ENCODE peak calls at places on chromosomes 12 and 14, in ten cellular contexts. O is colonic mucosa, Y is right atrium auricular region, Z is sigmoid colon, V is IMR-90, J is mammary epithelial cell, Q is fibroblast of lung, T is Panc1, K is heart left ventricle, U is PC-3. B is an unnamed sample. For H3K9me3, the result is how much of the 10 kb centered on the place peaks cover.

GRCh38 chr12:49767333-49767732 is 26.0 kb downstream of the TMBIM6 start:
- DNase-seq in O (no peak), Y (no peak), Z (no peak), V (no peak), J (peak), Q (no peak), T (no peak), K (no peak), U (no peak), B (no peak)

GRCh38 chr12:46453428-46453827 is 80.9 kb upstream of the SLC38A2 start:
- DNase-seq in O (no peak), Y (no peak), Z (no peak), V (no peak), J (peak), Q (no peak), T (no peak), K (no peak), U (peak), B (no peak)

GRCh38 chr12:57630891-57631433 is 2.0 kb downstream of the B4GALNT1 start:
- DNase-seq in O (no peak), Y (peak), Z (peak), V (no peak), J (no peak), Q (no peak), T (no peak), K (no peak), U (no peak), B (no peak)

GRCh38 chr14:91302391-91302790 is 57.9 kb upstream of the GPR68 start:
- DNase-seq in O (no peak), Y (no peak), Z (no peak), V (no peak), J (no peak), Q (no peak), T (no peak), K (no peak), U (no peak), B (no peak)

GRCh38 chr12:47698055-47698454 is 7.8 kb downstream of the RPAP3 start:
- DNase-seq in O (no peak), Y (no peak), Z (no peak), V (no peak), J (no peak), Q (no peak), T (no peak), K (no peak), U (no peak), B (no peak)

GRCh38 chr14:53915364-53916014 is 41.1 kb downstream of the BMP4 start:
- DNase-seq in O (no peak), Y (no peak), Z (no peak), V (no peak), J (no peak), Q (no peak), T (no peak), K (no peak), U (no peak), B (no peak)

GRCh38 chr12:4789776-4790175 is 69.6 kb downstream of the GALNT8 start:
- DNase-seq in O (no peak), Y (no peak), Z (no peak), V (no peak), J (no peak), Q (no peak), T (no peak), K (no peak), U (no peak), B (no peak)

GRCh38 chr14:70640938-70641547 is 673 bp upstream of the TTC9 start:
- DNase-seq in O (peak), Y (no peak), Z (peak), V (peak), J (peak), Q (peak), T (no peak), K (no peak), U (peak), B (peak)

GRCh38 chr12:84814664-84815245 is 97.8 kb downstream of the SLC6A15 start:
- DNase-seq in O (no peak), Y (no peak), Z (no peak), V (peak), J (peak), Q (peak), T (no peak), K (no peak), U (peak), B (no peak)

GRCh38 chr12:105205322-105206048 is 30.5 kb downstream of the APPL2 start:
- DNase-seq in O (peak), Y (no peak), Z (no peak), V (no peak), J (no peak), Q (no peak), T (no peak), K (no peak), U (no peak), B (no peak)
- H3K27ac ChIP-seq in O (peak), Y (no peak), Z (no peak), V (no peak), J (peak), Q (peak), T (no peak), K (no peak), U (peak), B (peak)

DNA sequence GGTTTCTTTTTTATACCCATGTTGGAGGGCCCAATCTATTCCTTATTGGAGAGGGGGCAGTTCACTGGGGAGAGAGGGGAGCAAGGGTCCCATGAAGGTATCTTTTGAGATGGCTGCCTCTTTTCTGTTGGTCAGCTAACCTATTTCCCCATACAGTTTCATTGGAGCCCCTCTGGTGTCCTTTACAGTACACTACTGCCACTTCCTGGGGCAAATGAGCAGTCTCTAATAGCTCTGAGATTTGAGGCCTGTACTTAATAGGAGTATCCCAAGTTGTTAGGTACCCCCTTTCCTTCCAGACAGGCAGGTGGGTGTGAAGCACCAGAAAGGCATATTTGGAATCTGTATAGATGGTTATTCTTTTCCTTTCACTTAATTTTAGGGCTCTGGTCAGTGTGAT is 41.3 kb upstream of the RNU6-8 start:
- DNase-seq in O (no peak), Y (no peak), Z (no peak), V (no peak), J (no peak), Q (no peak), T (no peak), K (no peak), U (peak), B (no peak)
- TF ChIP-seq CTCF in O (no peak), Y (peak), Z (no peak), V (peak), J (peak), Q (no peak), T (peak), K (no peak), U (peak), B (peak)

GRCh38 chr12:128876559-128876958 is 23.3 kb downstream of the GLT1D1 start:
- DNase-seq in O (no peak), Y (no peak), Z (no peak), V (no peak), J (no peak), Q (no peak), T (no peak), K (no peak), U (no peak), B (no peak)
- H3K9me3 ChIP-seq in O (under half), Y (under half), Z (under half), V (under half), J (under half), Q (under half), T (under half), K (under half), U (under half), B (under half)

DNA sequence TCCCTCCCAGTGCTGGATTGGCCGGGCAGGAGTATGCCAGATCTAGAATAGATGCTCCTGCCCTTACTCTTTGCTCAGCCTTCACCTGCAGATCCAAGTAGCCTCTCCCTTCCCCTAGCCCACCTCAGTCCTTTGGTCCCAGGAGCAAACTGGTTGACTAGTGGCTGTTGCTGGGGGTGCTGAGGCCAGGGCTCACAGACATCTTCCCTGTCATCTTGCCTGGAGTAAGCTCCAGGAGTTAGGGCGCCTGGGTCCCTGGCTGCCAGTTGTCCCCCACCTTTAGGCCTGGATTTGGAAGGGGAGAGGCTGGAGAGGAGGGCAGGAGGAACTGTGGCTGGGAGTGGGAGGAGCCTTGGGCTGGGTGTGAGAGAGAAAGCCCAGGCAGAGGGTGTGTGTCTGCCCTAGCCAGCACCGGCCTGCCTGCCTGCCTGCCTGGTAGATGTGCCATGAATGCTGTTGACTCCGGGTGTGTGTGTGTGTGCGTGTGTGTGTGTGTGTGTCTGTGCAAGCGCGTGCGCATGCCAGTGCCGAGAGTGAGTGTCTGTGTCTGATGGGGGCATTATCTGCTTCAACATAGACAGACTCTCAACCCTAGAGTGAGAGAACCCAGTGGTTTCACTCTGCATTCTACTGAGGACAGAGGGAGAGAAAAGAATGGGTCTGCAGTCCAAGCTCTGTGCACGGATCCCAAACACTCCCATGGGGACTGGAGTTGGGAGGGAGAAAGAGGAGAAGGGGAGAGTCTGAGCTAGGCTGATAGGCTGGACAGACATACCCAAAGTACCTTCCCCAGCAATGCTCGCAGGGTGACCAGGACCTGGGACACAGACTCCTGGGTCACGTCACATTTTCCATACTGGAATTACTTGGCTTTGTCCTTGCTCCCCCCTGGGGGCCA is 881 bp upstream of the RARG start:
- DNase-seq in O (peak), Y (no peak), Z (peak), V (no peak), J (peak), Q (peak), T (no peak), K (peak), U (peak), B (no peak)
- H3K27ac ChIP-seq in O (peak), Y (peak), Z (peak), V (peak), J (peak), Q (no peak), T (peak), K (peak), U (peak), B (peak)

DNA sequence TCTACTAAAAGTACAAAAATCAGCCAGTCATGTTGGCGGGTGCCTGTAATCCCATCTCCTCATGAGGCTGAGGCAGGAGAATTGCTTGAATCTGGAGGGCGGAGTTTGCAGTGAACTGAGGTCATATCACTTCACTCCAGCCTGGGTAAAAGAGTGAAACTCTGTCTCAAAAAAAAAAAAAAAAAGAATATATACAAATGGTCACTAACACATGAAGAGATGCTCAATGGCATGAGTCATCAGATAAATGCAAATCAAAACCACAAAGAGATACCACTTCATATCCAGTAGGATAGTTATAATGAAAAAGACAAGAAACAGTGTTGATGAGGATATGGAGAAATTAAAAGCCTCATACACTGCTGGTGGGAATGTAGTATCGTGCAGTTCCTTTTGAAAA is 33.6 kb upstream of the METAP2 start:
- DNase-seq in O (no peak), Y (no peak), Z (no peak), V (peak), J (no peak), Q (peak), T (no peak), K (no peak), U (no peak), B (no peak)
- TF ChIP-seq CTCF in O (no peak), Y (no peak), Z (no peak), V (no peak), J (no peak), Q (no peak), T (no peak), K (no peak), U (no peak), B (no peak)

GRCh38 chr12:31899136-31899535 is 60.1 kb upstream of the RESF1 start:
- DNase-seq in O (no peak), Y (no peak), Z (no peak), V (no peak), J (no peak), Q (no peak), T (no peak), K (no peak), U (no peak), B (no peak)
- H3K9me3 ChIP-seq in O (under half), Y (under half), Z (under half), V (under half), J (under half), Q (under half), T (under half), K (under half), U (under half), B (under half)

GRCh38 chr14:76186318-76187027 is 34.8 kb downstream of the GPATCH2L start:
- DNase-seq in O (no peak), Y (no peak), Z (no peak), V (no peak), J (no peak), Q (no peak), T (no peak), K (no peak), U (no peak), B (no peak)
- H3K27ac ChIP-seq in O (no peak), Y (no peak), Z (no peak), V (no peak), J (no peak), Q (no peak), T (no peak), K (no peak), U (no peak), B (no peak)

DNA sequence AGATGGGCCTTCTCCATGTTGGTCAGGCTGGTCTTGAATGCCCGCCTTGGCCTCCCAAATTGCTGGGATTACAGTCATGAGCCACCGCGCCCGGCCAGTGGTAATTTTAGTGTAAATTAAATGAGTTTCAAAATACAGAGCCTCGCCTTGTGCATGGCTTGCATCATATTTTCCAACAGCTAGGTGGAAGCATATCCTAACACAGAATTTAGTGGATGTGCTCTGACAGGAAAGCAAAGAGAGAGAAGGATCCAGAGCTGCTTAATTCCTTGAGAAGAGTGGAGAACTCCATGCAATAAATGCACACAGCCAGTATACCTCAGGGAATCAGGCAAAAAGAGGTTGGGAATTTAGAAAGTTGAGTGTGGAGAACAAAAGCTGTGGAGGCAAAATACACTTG is 2.5 kb downstream of the OR6C2 start:
- DNase-seq in O (no peak), Y (no peak), Z (no peak), V (no peak), J (no peak), Q (no peak), T (no peak), K (no peak), U (peak), B (no peak)
- TF ChIP-seq CTCF in O (no peak), Y (peak), Z (no peak), V (no peak), J (no peak), Q (no peak), T (peak), K (no peak), U (peak), B (no peak)

DNA sequence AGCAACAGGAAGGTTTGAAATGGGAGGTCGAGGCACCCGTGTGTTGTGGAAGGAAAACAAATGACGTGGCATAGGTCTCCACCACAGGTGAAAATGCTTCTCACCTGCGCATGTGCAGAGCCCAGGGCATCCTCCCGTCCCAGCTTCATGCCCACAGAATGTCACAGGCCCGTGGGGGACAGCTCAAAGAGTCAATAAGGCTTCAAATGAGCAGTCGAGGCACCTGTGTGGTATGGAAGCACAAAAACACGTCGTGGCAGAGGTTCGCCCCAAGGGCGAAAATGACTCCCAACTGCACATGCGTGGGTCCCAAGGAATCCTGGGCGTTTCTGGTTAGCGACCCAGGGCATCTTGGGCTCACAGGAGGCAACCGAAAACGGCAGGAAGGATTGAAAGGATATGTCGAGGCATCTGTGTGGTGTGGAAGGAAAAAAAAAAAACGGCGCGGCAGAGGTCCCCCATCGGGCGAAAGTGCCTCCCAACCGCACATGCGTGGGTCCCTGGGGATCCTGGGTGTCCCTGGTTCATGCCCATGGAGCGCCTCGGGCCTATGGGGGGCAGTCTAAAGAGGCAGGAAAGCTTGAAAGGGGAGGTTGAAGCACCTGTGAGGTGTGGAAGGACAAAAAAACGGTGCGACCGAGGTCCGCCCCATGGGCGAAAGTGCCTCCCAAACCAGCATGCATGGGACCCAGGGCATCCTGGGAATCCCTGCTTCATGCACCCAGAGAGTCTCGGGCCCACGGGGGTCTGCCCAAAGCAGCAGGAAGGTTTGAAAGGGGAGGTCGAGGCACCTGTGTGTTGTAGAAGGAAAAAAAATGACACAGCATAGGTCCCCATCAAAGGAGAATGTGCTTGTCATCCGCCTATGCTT is 578.5 kb downstream of the ALG10 start:
- DNase-seq in O (no peak), Y (peak), Z (no peak), V (no peak), J (no peak), Q (no peak), T (no peak), K (no peak), U (no peak), B (no peak)
- H3K9me3 ChIP-seq in O (under half), Y (under half), Z (under half), V (half or more), J (under half), Q (under half), T (under half), K (under half), U (under half), B (half or more)

GRCh38 chr14:66383271-66383670 is 102.9 kb upstream of the CCDC196 start:
- DNase-seq in O (no peak), Y (no peak), Z (no peak), V (no peak), J (no peak), Q (no peak), T (no peak), K (no peak), U (no peak), B (no peak)

GRCh38 chr14:66381765-66382164 is 104.4 kb upstream of the CCDC196 start:
- DNase-seq in O (no peak), Y (no peak), Z (no peak), V (no peak), J (no peak), Q (no peak), T (no peak), K (no peak), U (no peak), B (no peak)

GRCh38 chr14:66378712-66379111 is 107.5 kb upstream of the CCDC196 start:
- DNase-seq in O (no peak), Y (no peak), Z (no peak), V (no peak), J (no peak), Q (no peak), T (no peak), K (no peak), U (no peak), B (no peak)

GRCh38 chr14:66380143-66380542 is 106.0 kb upstream of the CCDC196 start:
- DNase-seq in O (no peak), Y (no peak), Z (no peak), V (no peak), J (no peak), Q (no peak), T (no peak), K (peak), U (no peak), B (no peak)

GRCh38 chr14:66379116-66379515 is 107.1 kb upstream of the CCDC196 start:
- DNase-seq in O (no peak), Y (no peak), Z (no peak), V (no peak), J (peak), Q (peak), T (no peak), K (peak), U (peak), B (no peak)
- H3K27ac ChIP-seq in O (no peak), Y (no peak), Z (no peak), V (no peak), J (no peak), Q (no peak), T (no peak), K (no peak), U (no peak), B (no peak)

B was measured in AG04450.